ENCODE peak calls at places on chromosome 7, in four cellular contexts. C is K562, N is natural killer cell, E is sigmoid colon. B is an unnamed sample.

GRCh38 chr7:140512317-140513000 is 33.2 kb upstream of the MKRN1 start:
- DNase-seq in C (peak; percentile 67), N (no peak), E (peak; percentile 72), B (no peak)

GRCh38 chr7:130904792-130905191 is 170.8 kb upstream of the KLF14 start:
- DNase-seq in C (no peak), N (no peak), E (no peak), B (no peak)

GRCh38 chr7:19024261-19024660 is 93.2 kb downstream of the TWIST1 start:
- DNase-seq in C (no peak), N (no peak), E (no peak), B (no peak)

GRCh38 chr7:103065666-103066065 is 8.9 kb downstream of the FBXL13 start:
- DNase-seq in C (peak; percentile 34), N (no peak), E (no peak), B (no peak)

GRCh38 chr7:33874943-33875342 is 30.4 kb upstream of the BMPER start:
- DNase-seq in C (no peak), N (no peak), E (no peak), B (no peak)

GRCh38 chr7:68005992-68006391 is 1009.4 kb downstream of the TYW1 start:
- DNase-seq in C (no peak), N (no peak), E (no peak), B (no peak)

GRCh38 chr7:5423272-5423843 is at the start of gene TNRC18:
- DNase-seq in C (peak; percentile 50), N (peak; percentile 31), E (peak; percentile 79), B (no peak)

GRCh38 chr7:155721056-155721455 is 76.6 kb downstream of the RBM33 start:
- DNase-seq in C (no peak), N (no peak), E (no peak), B (no peak)

GRCh38 chr7:21851445-21852043 is 94.2 kb downstream of the CDCA7L start:
- DNase-seq in C (no peak), N (no peak), E (no peak), B (no peak)

GRCh38 chr7:88357295-88357694 is 50.6 kb upstream of the STEAP4 start:
- DNase-seq in C (no peak), N (no peak), E (no peak), B (no peak)
- TF ChIP-seq CTCF in C (no peak), N (no peak), E (no peak), B (peak; percentile 50)

DNA sequence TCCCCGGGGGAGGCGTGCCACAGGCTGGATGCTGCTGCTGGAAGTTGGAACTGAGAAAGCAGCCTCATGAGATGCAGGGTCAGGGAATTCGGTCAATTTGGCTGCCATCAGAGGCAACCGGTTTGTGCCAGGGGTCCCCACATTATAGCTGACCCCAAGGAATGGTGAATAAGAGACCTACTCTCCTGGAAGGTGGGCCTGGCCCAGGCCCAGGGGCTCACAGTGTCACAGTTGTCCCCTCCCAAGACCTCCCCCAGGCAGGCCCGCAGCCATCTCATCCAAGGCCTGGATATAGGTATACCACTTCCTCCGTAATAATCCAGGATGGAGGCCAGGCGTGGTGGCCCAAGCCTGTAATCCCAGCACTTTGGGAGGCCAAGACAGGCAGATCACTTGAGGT is 114.6 kb downstream of the NPTX2 start:
- DNase-seq in C (no peak), N (no peak), E (no peak), B (no peak)
- TF ChIP-seq CTCF in C (no peak), N (no peak), E (no peak), B (no peak)

GRCh38 chr7:25994433-25994988 is 157.5 kb upstream of the NFE2L3 start:
- DNase-seq in C (no peak), N (no peak), E (no peak), B (no peak)

GRCh38 chr7:25998499-25998898 is 153.5 kb upstream of the NFE2L3 start:
- DNase-seq in C (no peak), N (no peak), E (no peak), B (no peak)

GRCh38 chr7:25995216-25995615 is 156.8 kb upstream of the NFE2L3 start:
- DNase-seq in C (no peak), N (no peak), E (no peak), B (no peak)

GRCh38 chr7:26001662-26002244 is 150.2 kb upstream of the NFE2L3 start:
- DNase-seq in C (no peak), N (no peak), E (no peak), B (no peak)

GRCh38 chr7:25995893-25996529 is 156.0 kb upstream of the NFE2L3 start:
- DNase-seq in C (no peak), N (no peak), E (no peak), B (no peak)
- TF ChIP-seq CTCF in C (peak; percentile 37), N (no peak), E (no peak), B (no peak)

DNA sequence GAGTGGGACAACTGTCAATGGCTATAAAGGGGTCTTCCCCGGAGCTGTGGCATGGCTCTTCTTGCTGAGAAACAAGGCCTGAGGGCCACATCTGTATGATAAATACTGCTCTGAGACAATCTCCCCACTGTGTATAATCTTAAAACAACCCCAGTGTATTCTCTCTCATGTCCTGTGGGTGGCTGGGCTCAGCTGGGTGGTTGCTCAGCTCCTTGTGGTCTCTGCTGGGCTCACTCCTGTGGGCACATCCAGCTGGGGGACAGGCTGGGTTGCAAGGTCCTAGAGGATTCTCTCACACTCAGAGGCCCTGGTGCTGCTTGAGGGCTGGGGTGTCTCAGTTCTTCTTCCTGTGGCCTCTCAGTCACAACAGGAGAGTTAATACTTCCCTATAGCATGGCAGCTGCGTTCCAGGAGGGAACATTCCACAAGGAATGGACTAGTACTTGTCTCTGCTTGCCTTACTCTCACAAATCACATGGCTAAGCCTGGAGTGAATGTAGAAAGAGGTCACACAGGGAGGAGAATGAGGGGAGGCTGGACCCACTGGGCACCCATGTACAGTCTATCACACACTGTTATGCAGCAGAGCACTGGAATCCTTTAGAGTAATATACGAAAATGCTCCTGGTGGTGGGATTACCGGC is 4.5 kb upstream of the EEPD1 start:
- DNase-seq in C (no peak), N (no peak), E (no peak), B (no peak)
- TF ChIP-seq CTCF in C (no peak), N (no peak), E (no peak), B (no peak)

DNA sequence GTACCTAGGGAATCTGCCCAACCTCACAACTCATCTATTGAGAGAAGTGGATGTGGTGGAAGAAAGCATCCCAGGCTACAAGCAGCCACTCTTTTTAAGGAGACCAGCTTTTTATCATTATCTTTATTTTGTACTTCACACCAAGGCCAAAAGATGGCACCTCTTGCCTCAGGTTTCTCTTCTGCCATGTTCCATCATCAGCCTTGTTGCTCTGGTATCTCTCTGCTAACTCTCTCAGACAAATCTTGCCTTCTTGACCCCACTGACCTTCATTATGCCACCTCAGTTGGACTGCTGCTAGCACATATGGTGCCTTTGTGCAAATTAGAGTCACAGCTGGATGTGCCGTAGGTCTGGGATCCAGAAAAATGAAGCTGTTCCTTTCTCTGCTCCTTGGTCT is 47.2 kb upstream of the DYNC1I1 start:
- DNase-seq in C (no peak), N (no peak), E (no peak), B (no peak)
- TF ChIP-seq CTCF in C (peak; percentile 27), N (no peak), E (no peak), B (peak; percentile 80)

GRCh38 chr7:16975712-16976111 is 93.9 kb upstream of the AGR3 start:
- DNase-seq in C (no peak), N (no peak), E (no peak), B (no peak)

GRCh38 chr7:16967174-16967868 is 85.5 kb upstream of the AGR3 start:
- DNase-seq in C (no peak), N (no peak), E (no peak), B (no peak)

DNA sequence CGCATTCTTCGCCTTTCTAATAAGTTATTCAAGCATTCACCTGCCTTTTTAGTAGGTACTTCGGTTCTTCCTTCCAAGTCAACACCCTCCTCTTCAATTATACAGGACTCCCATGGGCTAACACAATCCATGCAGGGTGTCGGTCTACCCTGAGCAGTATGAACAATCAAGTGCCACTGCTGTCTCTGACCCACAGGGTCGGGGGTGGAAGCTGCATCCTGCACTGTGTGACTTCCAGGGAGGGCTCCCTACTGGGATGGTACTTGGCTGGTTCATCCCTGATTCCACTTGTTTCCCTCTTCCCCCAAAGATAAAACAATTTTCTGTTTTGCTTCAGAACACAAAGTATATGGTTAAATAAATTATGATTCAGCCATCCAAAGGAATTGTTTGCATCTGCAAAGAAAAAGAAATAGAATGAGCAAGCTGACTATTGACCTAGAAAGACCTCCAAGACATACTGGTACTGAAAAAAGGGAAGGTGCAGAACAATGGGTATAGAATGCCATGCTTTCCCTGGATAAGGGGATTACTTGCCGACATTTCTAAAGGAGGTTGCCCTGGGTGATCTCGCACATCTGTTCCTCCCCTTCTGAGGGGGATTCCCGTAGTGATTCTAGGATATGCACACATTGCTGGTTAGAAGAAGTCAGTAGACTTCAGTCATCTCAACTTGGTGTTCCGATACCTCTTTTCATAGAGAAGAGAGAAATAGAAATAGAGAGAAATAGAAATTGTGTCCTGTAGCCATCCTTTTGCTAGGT is 89.1 kb upstream of the AGR3 start:
- DNase-seq in C (no peak), N (no peak), E (no peak), B (no peak)
- TF ChIP-seq CTCF in C (no peak), N (no peak), E (no peak), B (no peak)